ENCODE peak calls at places on chromosomes 2 and 18, in five cellular contexts. One of them, this sample, is unnamed.

GRCh38 chr2:105320651-105321215 is 8.8 kb downstream of the TGFBRAP1 start:
- DNase-seq in NAMALWA: no peak
- DNase-seq in SJSA1: no peak
- DNase-seq in NCI-H2171 treated with DMSO at 0.1 percent for 48 hours: no peak
- DNase-seq in stimulated activated naive B cell treated with anti-CD40 and anti-IgM and Interleukin-4, amounts not matched to agents 10 μg/mL and 1 μg/mL and 100 μg/mL, for 72 hours: no peak
- DNase-seq in this sample: no peak

GRCh38 chr2:239727776-239728600 is 297.2 kb downstream of the NDUFA10 start:
- DNase-seq in NAMALWA: no peak
- DNase-seq in SJSA1: no peak
- DNase-seq in NCI-H2171 treated with DMSO at 0.1 percent for 48 hours: no peak
- DNase-seq in stimulated activated naive B cell treated with anti-CD40 and anti-IgM and Interleukin-4, amounts not matched to agents 10 μg/mL and 1 μg/mL and 100 μg/mL, for 72 hours: no peak
- DNase-seq in this sample: no peak

GRCh38 chr2:227325824-227326195 is 759 bp downstream of the MFF start:
- DNase-seq in NAMALWA: no peak
- DNase-seq in SJSA1: peak
- DNase-seq in NCI-H2171 treated with DMSO at 0.1 percent for 48 hours: peak
- DNase-seq in stimulated activated naive B cell treated with anti-CD40 and anti-IgM and Interleukin-4, amounts not matched to agents 10 μg/mL and 1 μg/mL and 100 μg/mL, for 72 hours: no peak
- DNase-seq in this sample: peak

GRCh38 chr2:65402780-65403528 is 29.4 kb downstream of the SPRED2 start:
- DNase-seq in NAMALWA: no peak
- DNase-seq in SJSA1: no peak
- DNase-seq in NCI-H2171 treated with DMSO at 0.1 percent for 48 hours: no peak
- DNase-seq in stimulated activated naive B cell treated with anti-CD40 and anti-IgM and Interleukin-4, amounts not matched to agents 10 μg/mL and 1 μg/mL and 100 μg/mL, for 72 hours: no peak
- DNase-seq in this sample: peak

GRCh38 chr2:152093464-152093863 is 5.4 kb downstream of the CACNB4 start:
- DNase-seq in NAMALWA: no peak
- DNase-seq in SJSA1: no peak
- DNase-seq in NCI-H2171 treated with DMSO at 0.1 percent for 48 hours: peak
- DNase-seq in stimulated activated naive B cell treated with anti-CD40 and anti-IgM and Interleukin-4, amounts not matched to agents 10 μg/mL and 1 μg/mL and 100 μg/mL, for 72 hours: no peak
- DNase-seq in this sample: no peak

GRCh38 chr2:232859385-232859916 is 10.6 kb upstream of the SNORC start:
- DNase-seq in NAMALWA: no peak
- DNase-seq in SJSA1: no peak
- DNase-seq in NCI-H2171 treated with DMSO at 0.1 percent for 48 hours: no peak
- DNase-seq in stimulated activated naive B cell treated with anti-CD40 and anti-IgM and Interleukin-4, amounts not matched to agents 10 μg/mL and 1 μg/mL and 100 μg/mL, for 72 hours: no peak
- DNase-seq in this sample: no peak

GRCh38 chr18:2857491-2858063 is 10.8 kb downstream of the EMILIN2 start:
- DNase-seq in NAMALWA: no peak
- DNase-seq in SJSA1: no peak
- DNase-seq in NCI-H2171 treated with DMSO at 0.1 percent for 48 hours: no peak
- DNase-seq in stimulated activated naive B cell treated with anti-CD40 and anti-IgM and Interleukin-4, amounts not matched to agents 10 μg/mL and 1 μg/mL and 100 μg/mL, for 72 hours: no peak
- DNase-seq in this sample: peak

GRCh38 chr18:38663682-38664081 is 1098.1 kb upstream of the CELF4 start:
- DNase-seq in NAMALWA: no peak
- DNase-seq in SJSA1: no peak
- DNase-seq in NCI-H2171 treated with DMSO at 0.1 percent for 48 hours: no peak
- DNase-seq in stimulated activated naive B cell treated with anti-CD40 and anti-IgM and Interleukin-4, amounts not matched to agents 10 μg/mL and 1 μg/mL and 100 μg/mL, for 72 hours: no peak
- DNase-seq in this sample: no peak

GRCh38 chr2:84701880-84702279 is 179.0 kb downstream of the TRABD2A start:
- DNase-seq in NAMALWA: no peak
- DNase-seq in SJSA1: no peak
- DNase-seq in NCI-H2171 treated with DMSO at 0.1 percent for 48 hours: no peak
- DNase-seq in stimulated activated naive B cell treated with anti-CD40 and anti-IgM and Interleukin-4, amounts not matched to agents 10 μg/mL and 1 μg/mL and 100 μg/mL, for 72 hours: no peak
- DNase-seq in this sample: peak